ENCODE peak calls at places on chromosome 10, in nine cellular contexts. X, V, Y, N, B, A, G, O and W are unnamed samples.
A peak's percentile ranks its signal among the peaks of the same experiment; 100 is the strongest.

GRCh38 chr10:22606164-22606614 is 108.2 kb downstream of the PIP4K2A start:
- DNase-seq in A (peak; percentile 50), G (no peak), N (no peak), B (no peak), V (peak; percentile 63), O (no peak), X (no peak), Y (no peak), W (no peak)

GRCh38 chr10:32650246-32650655 is 204.3 kb downstream of the CCDC7 start:
- DNase-seq in N (no peak), V (no peak), O (no peak), G (no peak), B (no peak), Y (no peak), A (peak; percentile 37), X (no peak), W (no peak)

GRCh38 chr10:97542169-97543024 is 30.2 kb upstream of the ANKRD2 start:
- DNase-seq in N (peak; percentile 82), O (peak; percentile 56), Y (peak; percentile 54), A (no peak), X (peak; percentile 18), G (peak; percentile 68), V (no peak), B (peak; percentile 38), W (no peak)

GRCh38 chr10:88521806-88522205 is 61.3 kb downstream of the RNLS start:
- DNase-seq in A (no peak), G (no peak), X (no peak), Y (no peak), V (no peak), O (no peak), B (no peak), N (no peak), W (no peak)

GRCh38 chr10:80487791-80488538 is 33.9 kb downstream of the TSPAN14 start:
- DNase-seq in V (peak; percentile 83), A (peak; percentile 76), B (no peak), X (no peak), G (peak; percentile 39), Y (no peak), O (peak; percentile 38), N (no peak), W (peak; percentile 61)

GRCh38 chr10:32939296-32940111 is 18.5 kb downstream of the ITGB1 start:
- DNase-seq in X (no peak), N (no peak), V (no peak), G (no peak), B (no peak), O (no peak), A (no peak), Y (no peak), W (no peak)

GRCh38 chr10:97494863-97495506 is 3.2 kb downstream of the MMS19 start:
- DNase-seq in V (no peak), Y (no peak), G (no peak), X (no peak), N (no peak), O (no peak), B (peak; percentile 13), A (peak; percentile 30), W (peak; percentile 58)

GRCh38 chr10:52778511-52779392 is 6.2 kb upstream of the MBL2 start:
- DNase-seq in X (no peak), B (peak; percentile 49), N (no peak), A (no peak), G (no peak), O (no peak), V (no peak), Y (no peak), W (no peak)

GRCh38 chr10:97081621-97082235 is 104.0 kb downstream of the SLIT1 start:
- DNase-seq in O (peak; percentile 54), Y (peak; percentile 59), G (peak; percentile 39), B (peak; percentile 91), A (peak; percentile 46), X (no peak), V (no peak), N (peak; percentile 45), W (peak; percentile 57)

GRCh38 chr10:43825421-43825820 is 176.7 kb upstream of the ZNF32 start:
- DNase-seq in Y (no peak), G (no peak), B (no peak), V (no peak), N (no peak), X (no peak), O (no peak), A (no peak), W (no peak)

GRCh38 chr10:48274636-48275035 is at the start of gene FRMPD2:
- DNase-seq in G (no peak), B (peak; percentile 81), Y (no peak), O (no peak), X (no peak), A (no peak), N (no peak), V (no peak), W (no peak)
- H3K4me3 ChIP-seq in G (no peak within 1 kb of the TSS), B (no peak within 1 kb of the TSS), Y (no peak within 1 kb of the TSS), O (no peak within 1 kb of the TSS), X (no peak within 1 kb of the TSS), A (no peak within 1 kb of the TSS), N (no peak within 1 kb of the TSS), V (no peak within 1 kb of the TSS), W (no peak within 1 kb of the TSS)

DNA sequence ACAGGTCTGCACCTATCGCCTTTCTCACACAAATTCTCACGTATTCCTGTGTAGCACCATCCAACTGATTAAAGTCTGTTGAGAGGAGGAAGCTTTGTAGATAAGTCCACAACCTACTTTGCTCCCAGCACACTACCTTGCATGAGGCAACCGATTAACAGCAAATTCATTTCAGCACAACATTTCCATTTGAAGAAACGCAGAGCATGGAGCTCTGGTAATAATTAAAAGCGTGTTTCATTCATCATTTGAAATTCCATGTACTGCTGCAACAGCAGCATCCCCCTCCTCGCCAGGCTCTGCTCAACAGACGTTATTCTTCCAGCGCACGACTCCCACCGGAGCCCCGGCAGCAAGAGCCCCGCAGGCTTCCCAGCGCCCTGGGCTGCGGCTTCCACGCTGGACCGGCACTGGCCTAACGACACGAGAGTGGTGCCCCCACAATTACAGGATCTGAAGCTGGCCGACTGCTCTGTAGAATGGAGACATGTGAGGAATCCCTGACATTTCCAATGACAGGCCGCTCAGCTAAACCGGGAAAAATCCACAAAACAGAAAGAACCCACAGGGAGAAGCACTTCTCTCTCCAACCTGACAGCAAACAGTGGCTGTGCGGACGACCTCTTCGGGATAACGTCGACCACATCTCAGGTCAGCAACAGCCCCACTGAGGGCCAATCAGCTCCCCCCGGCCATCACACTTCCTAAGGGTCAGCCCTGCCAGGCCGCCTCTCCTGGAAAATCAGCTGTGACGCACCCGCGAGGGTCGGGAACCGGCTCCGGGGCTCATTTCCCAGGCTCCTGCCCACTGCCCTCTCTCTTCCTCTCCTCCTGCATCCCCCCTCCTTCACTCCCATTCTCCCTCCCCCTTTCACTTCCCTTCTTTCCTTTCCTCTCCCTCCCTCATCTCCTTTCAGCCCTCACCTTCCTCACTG is 118.6 kb downstream of the DIP2C start:
- DNase-seq in G (no peak), N (no peak), A (no peak), Y (no peak), O (no peak), X (no peak), B (no peak), V (peak; percentile 27), W (no peak)
- H3K4me1 ChIP-seq in G (peaks cover 13% of the 10 kb centered on the region), N (no peaks in the 10 kb centered on the region), A (no peaks in the 10 kb centered on the region), Y (no peaks in the 10 kb centered on the region), O (peaks cover 6% of the 10 kb centered on the region), X (peaks cover 26% of the 10 kb centered on the region), B (peaks cover 8% of the 10 kb centered on the region), V (peaks cover 5% of the 10 kb centered on the region), W (no peaks in the 10 kb centered on the region)

GRCh38 chr10:132453470-132453861 is 56.5 kb downstream of the PWWP2B start:
- DNase-seq in X (no peak), N (no peak), B (no peak), O (no peak), G (no peak), Y (no peak), V (no peak), A (no peak), W (no peak)
- H3K4me3 ChIP-seq in X (peak overlapping the region; percentile 51), N (peak overlapping the region; percentile 40), B (peak overlapping the region; percentile 30), O (peak overlapping the region; percentile 21), G (peak overlapping the region; percentile 44), Y (no peak overlapping the region), V (peak overlapping the region; percentile 28), A (no peak overlapping the region), W (no peak overlapping the region)

GRCh38 chr10:71401969-71402368 is 5.2 kb downstream of the CDH23 start:
- DNase-seq in X (no peak), G (no peak), O (no peak), Y (no peak), N (no peak), V (no peak), A (no peak), B (no peak), W (no peak)

GRCh38 chr10:71397340-71398212 is 856 bp downstream of the CDH23 start:
- DNase-seq in O (peak; percentile 26), A (no peak), V (no peak), N (no peak), B (peak; percentile 67), G (no peak), Y (no peak), X (no peak), W (no peak)

GRCh38 chr10:71399946-71400345 is 3.2 kb downstream of the CDH23 start:
- DNase-seq in X (no peak), Y (no peak), G (no peak), A (no peak), V (no peak), B (no peak), O (no peak), N (no peak), W (no peak)

GRCh38 chr10:71398991-71399375 is 2.3 kb downstream of the CDH23 start:
- DNase-seq in A (no peak), G (no peak), O (no peak), X (no peak), N (no peak), V (no peak), Y (no peak), B (no peak), W (no peak)

DNA sequence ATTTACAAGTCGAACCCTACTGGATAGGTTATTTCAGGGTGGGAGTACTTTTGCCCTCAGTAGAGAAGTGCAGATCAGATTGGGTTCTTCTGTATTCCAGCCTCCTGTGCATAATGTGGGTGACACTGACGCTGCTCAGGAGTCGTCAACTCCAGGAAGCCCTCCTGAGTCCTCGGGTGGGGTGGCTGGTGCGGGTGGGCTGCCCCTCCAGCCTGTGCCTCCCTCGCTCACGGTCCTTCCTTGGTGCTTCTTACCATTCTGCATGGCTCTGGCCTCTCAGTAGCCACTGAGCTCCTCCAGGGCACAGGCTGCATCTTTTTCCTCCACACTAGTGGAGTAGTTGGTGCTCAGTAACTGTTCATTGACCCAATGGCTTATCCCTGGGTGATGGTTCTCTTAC is 4.3 kb downstream of the CDH23 start:
- DNase-seq in Y (no peak), X (no peak), B (no peak), V (no peak), N (no peak), A (no peak), G (no peak), O (no peak), W (no peak)
- H3K4me1 ChIP-seq in Y (peaks cover 9% of the 10 kb centered on the region), X (peaks cover 29% of the 10 kb centered on the region), B (peaks cover 14% of the 10 kb centered on the region), V (peaks cover 10% of the 10 kb centered on the region), N (peaks cover 5% of the 10 kb centered on the region), A (peaks cover 8% of the 10 kb centered on the region), G (peaks cover 21% of the 10 kb centered on the region), O (peaks cover 7% of the 10 kb centered on the region), W (peaks cover 4% of the 10 kb centered on the region)

GRCh38 chr10:77926566-77927342 is at the start of gene DLG5:
- DNase-seq in Y (peak; percentile 75), A (peak; percentile 13), B (peak; percentile 76), G (peak; percentile 73), N (no peak), O (peak; percentile 77), X (no peak), V (peak; percentile 74), W (no peak)
- H3K4me3 ChIP-seq in Y (peak within 1 kb of the TSS; percentile 80), A (peak within 1 kb of the TSS; percentile 9), B (peak within 1 kb of the TSS; percentile 75), G (peak within 1 kb of the TSS; percentile 96), N (peak within 1 kb of the TSS; percentile 81), O (peak within 1 kb of the TSS; percentile 72), X (peak within 1 kb of the TSS; percentile 93), V (peak within 1 kb of the TSS; percentile 90), W (no peak within 1 kb of the TSS)